ENCODE peak calls at places on chromosomes 1 and 21, in ten cellular contexts. W is NCI-H1436; K is activated gamma-delta T cell treated with Interleukin-2 at 50 U/mL for 16 hours; I is iris pigment epithelial cell; Z is epithelial cell of esophagus; C is activated naive CD4-positive, alpha-beta T cell treated with Interleukin-2 at 50 U/mL for 16 hours; E is T-cell; J is HT-29; Q is fibroblast of mammary gland; T is substantia nigra. M is an unnamed sample.

GRCh38 chr1:200337410-200337809 is 72.4 kb downstream of the ZNF281 start:
- DNase-seq in E (no peak), K (no peak), Z (no peak), Q (no peak), W (no peak), J (no peak), I (no peak), C (no peak), T (no peak), M (no peak)

GRCh38 chr1:12580054-12580887 is 37.7 kb downstream of the DHRS3 start:
- DNase-seq in T (no peak), C (no peak), K (no peak), I (peak), Z (peak), J (no peak), Q (peak), W (no peak), E (no peak), M (no peak)

GRCh38 chr1:85278853-85279314 is 2.5 kb upstream of the BCL10 start:
- DNase-seq in I (peak), W (no peak), J (peak), T (no peak), Q (peak), C (peak), K (peak), E (no peak), Z (peak), M (no peak)

GRCh38 chr1:12617901-12618660 is at the start of gene DHRS3:
- DNase-seq in K (peak), W (peak), I (peak), Z (peak), T (no peak), E (peak), J (peak), C (peak), Q (peak), M (no peak)

GRCh38 chr1:5885471-5886139 is 106.6 kb downstream of the NPHP4 start:
- DNase-seq in Q (no peak), J (no peak), T (no peak), I (no peak), C (no peak), Z (no peak), W (no peak), K (no peak), E (no peak), M (no peak)

GRCh38 chr1:154863702-154864174 is 6.3 kb downstream of the KCNN3 start:
- DNase-seq in W (peak), C (peak), I (peak), Z (peak), E (no peak), T (no peak), Q (no peak), J (peak), K (no peak), M (no peak)

GRCh38 chr1:7171574-7171973 is 386.3 kb downstream of the CAMTA1 start:
- DNase-seq in Z (no peak), J (no peak), T (no peak), C (no peak), I (no peak), E (no peak), W (no peak), K (no peak), Q (no peak), M (no peak)

GRCh38 chr1:167221126-167221803 is 579 bp downstream of the POU2F1 start:
- DNase-seq in T (peak), K (no peak), Z (peak), J (peak), Q (no peak), I (no peak), W (no peak), E (no peak), C (no peak), M (no peak)

GRCh38 chr1:196608401-196609113 is at the start of gene KCNT2:
- DNase-seq in Z (peak), Q (peak), I (peak), K (no peak), C (peak), J (no peak), T (no peak), E (no peak), W (peak), M (no peak)

GRCh38 chr1:76153856-76154212 is 79.3 kb downstream of the ST6GALNAC3 start:
- DNase-seq in T (no peak), Q (no peak), K (no peak), Z (no peak), W (no peak), C (no peak), I (no peak), E (no peak), J (no peak), M (no peak)

GRCh38 chr1:231376875-231377549 is 38.9 kb downstream of the SPRTN start:
- DNase-seq in W (no peak), I (peak), C (peak), Z (no peak), J (no peak), Q (no peak), E (no peak), T (no peak), K (no peak), M (no peak)

GRCh38 chr1:60146884-60147283 is 73.3 kb upstream of the C1orf87 start:
- DNase-seq in I (no peak), C (no peak), K (no peak), Q (no peak), W (no peak), T (no peak), E (no peak), Z (no peak), J (no peak), M (no peak)

GRCh38 chr1:9338354-9339250 is 45.9 kb downstream of the SPSB1 start:
- DNase-seq in K (no peak), E (no peak), I (peak), Z (peak), J (no peak), T (no peak), C (no peak), W (no peak), Q (peak), M (no peak)

GRCh38 chr1:63864224-63864623 is 90.4 kb downstream of the ROR1 start:
- DNase-seq in Q (peak), K (no peak), I (peak), W (no peak), J (no peak), Z (peak), T (no peak), E (no peak), C (no peak), M (no peak)

GRCh38 chr1:17045623-17046022 is 8.2 kb downstream of the SDHB start:
- DNase-seq in C (no peak), W (no peak), K (no peak), I (peak), Q (peak), E (no peak), T (no peak), Z (no peak), J (no peak), M (no peak)

GRCh38 chr1:169753549-169753948 is 19.7 kb upstream of the SELE start:
- DNase-seq in Q (no peak), J (no peak), C (no peak), T (no peak), E (no peak), W (no peak), K (no peak), I (no peak), Z (no peak), M (no peak)

GRCh38 chr21:33685613-33686197 is 43.4 kb downstream of the ITSN1 start:
- DNase-seq in T (no peak), K (no peak), Q (peak), C (no peak), W (no peak), J (no peak), E (no peak), Z (peak), I (peak), M (no peak)

GRCh38 chr1:184101116-184101515 is 49.6 kb downstream of the TSEN15 start:
- DNase-seq in K (no peak), J (no peak), E (no peak), C (no peak), T (no peak), I (no peak), Z (no peak), Q (no peak), W (no peak), M (no peak)

GRCh38 chr1:88946845-88947244 is 45.6 kb downstream of the KYAT3 start:
- DNase-seq in K (no peak), E (no peak), Z (peak), I (peak), Q (peak), J (no peak), T (no peak), W (no peak), C (no peak), M (no peak)

GRCh38 chr1:22889213-22889827 is 83.3 kb downstream of the LACTBL1 start:
- DNase-seq in E (no peak), I (peak), Z (peak), J (peak), W (peak), C (no peak), Q (peak), T (no peak), K (no peak), M (peak)

GRCh38 chr21:31660134-31660565 is 657 bp downstream of the SOD1 start:
- DNase-seq in Z (no peak), T (no peak), W (no peak), K (no peak), C (no peak), I (peak), E (no peak), Q (no peak), J (peak), M (peak)

GRCh38 chr1:108617008-108617723 is 43.7 kb downstream of the HENMT1 start:
- DNase-seq in K (no peak), T (no peak), I (no peak), E (no peak), W (no peak), C (no peak), Z (no peak), Q (no peak), J (no peak), M (no peak)

GRCh38 chr1:226678701-226679100 is 60.4 kb downstream of the ITPKB start:
- DNase-seq in W (no peak), T (no peak), J (no peak), E (peak), I (no peak), Z (no peak), Q (no peak), K (peak), C (peak), M (no peak)

GRCh38 chr1:47758341-47759237 is 238.6 kb downstream of the TRABD2B start:
- DNase-seq in I (peak), T (no peak), J (no peak), Q (peak), W (no peak), C (no peak), Z (no peak), K (no peak), E (no peak), M (no peak)

GRCh38 chr1:24426738-24427468 is 11.3 kb downstream of the NIPAL3 start:
- DNase-seq in I (no peak), W (no peak), J (no peak), E (no peak), C (no peak), K (no peak), Q (no peak), Z (no peak), T (no peak), M (no peak)

GRCh38 chr1:177170756-177171535 is at the start of gene BRINP2:
- DNase-seq in Q (peak), W (peak), Z (peak), C (no peak), K (no peak), I (peak), E (no peak), J (no peak), T (peak), M (peak)

GRCh38 chr21:17512245-17513213 is at the start of gene CXADR:
- DNase-seq in Z (peak), J (peak), Q (no peak), K (peak), C (peak), T (peak), E (peak), I (peak), W (peak), M (peak)

GRCh38 chr1:205546541-205546940 is 42.1 kb downstream of the CDK18 start:
- DNase-seq in T (no peak), Q (no peak), J (no peak), I (no peak), C (no peak), Z (no peak), W (no peak), E (no peak), K (no peak), M (no peak)

GRCh38 chr1:23743287-23744052 is at the start of gene ELOA:
- DNase-seq in Z (peak), C (peak), T (peak), E (peak), I (peak), K (peak), Q (peak), J (peak), W (peak), M (peak)

GRCh38 chr1:39574646-39575045 is 1.9 kb downstream of the PABPC4 start:
- DNase-seq in W (no peak), E (no peak), C (no peak), T (no peak), I (peak), J (peak), K (no peak), Q (peak), Z (peak), M (no peak)

GRCh38 chr1:84379128-84379527 is 19.2 kb upstream of the DNASE2B start:
- DNase-seq in T (no peak), E (no peak), K (no peak), Q (peak), C (no peak), W (no peak), I (peak), J (no peak), Z (peak), M (no peak)

GRCh38 chr1:183568176-183569041 is 21.9 kb downstream of the NCF2 start:
- DNase-seq in Z (no peak), C (no peak), W (no peak), T (no peak), K (no peak), Q (no peak), J (no peak), I (no peak), E (no peak), M (no peak)

GRCh38 chr1:237258871-237259270 is 216.9 kb downstream of the RYR2 start:
- DNase-seq in Z (no peak), E (no peak), T (no peak), K (no peak), C (no peak), W (no peak), Q (no peak), J (no peak), I (no peak), M (no peak)

GRCh38 chr1:186775031-186775430 is 53.7 kb upstream of the PLA2G4A start:
- DNase-seq in J (no peak), Q (no peak), Z (no peak), K (no peak), E (no peak), T (no peak), W (no peak), I (no peak), C (no peak), M (no peak)

GRCh38 chr1:75373542-75374159 is 237.3 kb downstream of the SLC44A5 start:
- DNase-seq in Q (no peak), K (no peak), J (peak), T (no peak), E (no peak), C (no peak), W (no peak), I (no peak), Z (peak), M (no peak)

GRCh38 chr1:65514083-65514482 is 93.6 kb downstream of the LEPR start:
- DNase-seq in K (no peak), W (no peak), J (no peak), Z (peak), I (peak), Q (peak), E (no peak), C (no peak), T (no peak), M (no peak)

M was measured in nucleus accumbens.